ENCODE peak calls at places on chromosomes 6 and 20, in six cellular contexts. S is H9, H is mesendoderm, L is neuronal stem cell, U is H1, V is mesenchymal stem cell. E is an unnamed sample.

GRCh38 chr6:2376429-2377355 is 131.3 kb upstream of the GMDS start:
- DNase-seq in S (no peak), H (no peak), L (no peak), U (no peak), V (peak), E (peak)

GRCh38 chr20:23683807-23684206 is 5.0 kb downstream of the CST4 start:
- DNase-seq in S (no peak), H (no peak), L (no peak), U (peak), V (no peak), E (no peak)

GRCh38 chr6:1247058-1247457 is 64.8 kb upstream of the FOXQ1 start:
- DNase-seq in S (no peak), H (no peak), L (no peak), U (no peak), V (no peak), E (no peak)

GRCh38 chr6:139373154-139373927 is 1.1 kb downstream of the CITED2 start:
- DNase-seq in S (peak), H (peak), L (peak), U (peak), V (peak), E (peak)

GRCh38 chr20:45918779-45919535 is 7.0 kb upstream of the PLTP start:
- DNase-seq in S (no peak), H (no peak), L (no peak), U (no peak), V (peak), E (peak)

GRCh38 chr6:18101271-18101670 is 21.2 kb downstream of the NHLRC1 start:
- DNase-seq in S (no peak), H (no peak), L (no peak), U (no peak), V (peak), E (peak)

GRCh38 chr6:35360349-35361138 is 18.2 kb downstream of the PPARD start:
- DNase-seq in S (peak), H (peak), L (no peak), U (peak), V (peak), E (peak)

GRCh38 chr20:1942486-1943266 is 47.5 kb downstream of the SIRPA start:
- DNase-seq in S (no peak), H (no peak), L (no peak), U (no peak), V (no peak), E (no peak)

GRCh38 chr20:18101125-18101820 is 36.4 kb upstream of the KAT14 start:
- DNase-seq in S (peak), H (peak), L (no peak), U (peak), V (no peak), E (no peak)

GRCh38 chr20:44537993-44538392 is 16.1 kb upstream of the SERINC3 start:
- DNase-seq in S (no peak), H (no peak), L (no peak), U (no peak), V (no peak), E (peak)

GRCh38 chr20:53897884-53898557 is 172.4 kb downstream of the BCAS1 start:
- DNase-seq in S (no peak), H (peak), L (no peak), U (no peak), V (no peak), E (no peak)

GRCh38 chr20:21554985-21555384 is 41.1 kb upstream of the NKX2-2 start:
- DNase-seq in S (no peak), H (no peak), L (no peak), U (no peak), V (no peak), E (no peak)

GRCh38 chr6:43622541-43622940 is 6.5 kb downstream of the GTPBP2 start:
- DNase-seq in S (no peak), H (no peak), L (no peak), U (no peak), V (no peak), E (no peak)

GRCh38 chr20:58868795-58869194 is 16.3 kb downstream of the GNAS start:
- DNase-seq in S (peak), H (no peak), L (no peak), U (no peak), V (no peak), E (no peak)

GRCh38 chr20:3896302-3896701 is 7.1 kb downstream of the PANK2 start:
- DNase-seq in S (no peak), H (no peak), L (no peak), U (no peak), V (peak), E (peak)

GRCh38 chr6:32105433-32105832 is 3.7 kb downstream of the TNXB start:
- DNase-seq in S (no peak), H (peak), L (no peak), U (no peak), V (peak), E (peak)
- H2BK15ac ChIP-seq in S (no peak), H (no peak), L (no peak), U (no peak), V (no peak), E (no peak)

GRCh38 chr20:9942736-9943135 is 92.1 kb upstream of the ANKEF1 start:
- DNase-seq in S (no peak), H (no peak), L (no peak), U (no peak), V (no peak), E (no peak)

GRCh38 chr20:9940329-9940728 is 94.5 kb upstream of the ANKEF1 start:
- DNase-seq in S (no peak), H (no peak), L (no peak), U (no peak), V (no peak), E (no peak)

GRCh38 chr20:9949563-9949962 is 85.2 kb upstream of the ANKEF1 start:
- DNase-seq in S (no peak), H (no peak), L (no peak), U (no peak), V (no peak), E (no peak)

DNA sequence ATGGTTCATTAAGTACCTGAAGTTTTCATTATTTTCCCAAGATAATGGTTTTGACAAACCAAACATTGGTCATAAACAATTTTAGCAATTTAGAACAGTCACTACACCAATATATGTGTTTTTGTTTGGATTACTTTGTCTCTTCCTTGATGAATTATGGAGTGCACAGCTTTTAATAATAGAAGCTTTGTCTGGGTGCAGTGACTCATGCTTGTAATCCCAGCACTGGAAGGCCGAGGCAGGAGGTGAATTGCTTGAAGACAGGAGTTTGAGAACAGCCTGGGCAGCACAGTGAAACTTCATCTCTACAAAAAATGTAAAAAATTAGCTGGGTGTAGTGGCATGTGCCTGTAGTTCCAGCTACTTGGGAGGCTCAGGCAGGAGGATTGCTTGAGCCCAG is 89.4 kb upstream of the ANKEF1 start:
- DNase-seq in S (no peak), H (no peak), L (peak), U (no peak), V (peak), E (peak)
- H2BK15ac ChIP-seq in S (no peak), H (no peak), L (no peak), U (no peak), V (no peak), E (no peak)

GRCh38 chr6:11366934-11367637 is 134.6 kb upstream of the NEDD9 start:
- DNase-seq in S (no peak), H (peak), L (peak), U (no peak), V (no peak), E (no peak)
- H2BK15ac ChIP-seq in S (no peak), H (no peak), L (no peak), U (no peak), V (no peak), E (no peak)

GRCh38 chr6:156807795-156808194 is 30.6 kb downstream of the ARID1B start:
- DNase-seq in S (no peak), H (no peak), L (no peak), U (no peak), V (no peak), E (no peak)

GRCh38 chr6:156803353-156803752 is 26.2 kb downstream of the ARID1B start:
- DNase-seq in S (no peak), H (no peak), L (no peak), U (no peak), V (no peak), E (no peak)

GRCh38 chr6:156807028-156807427 is 29.9 kb downstream of the ARID1B start:
- DNase-seq in S (no peak), H (no peak), L (no peak), U (no peak), V (no peak), E (no peak)

GRCh38 chr6:156801712-156802111 is 24.5 kb downstream of the ARID1B start:
- DNase-seq in S (no peak), H (no peak), L (no peak), U (no peak), V (no peak), E (no peak)

GRCh38 chr6:156804402-156804801 is 27.2 kb downstream of the ARID1B start:
- DNase-seq in S (no peak), H (no peak), L (no peak), U (no peak), V (no peak), E (no peak)
- H2BK15ac ChIP-seq in S (no peak), H (no peak), L (no peak), U (no peak), V (no peak), E (no peak)

DNA sequence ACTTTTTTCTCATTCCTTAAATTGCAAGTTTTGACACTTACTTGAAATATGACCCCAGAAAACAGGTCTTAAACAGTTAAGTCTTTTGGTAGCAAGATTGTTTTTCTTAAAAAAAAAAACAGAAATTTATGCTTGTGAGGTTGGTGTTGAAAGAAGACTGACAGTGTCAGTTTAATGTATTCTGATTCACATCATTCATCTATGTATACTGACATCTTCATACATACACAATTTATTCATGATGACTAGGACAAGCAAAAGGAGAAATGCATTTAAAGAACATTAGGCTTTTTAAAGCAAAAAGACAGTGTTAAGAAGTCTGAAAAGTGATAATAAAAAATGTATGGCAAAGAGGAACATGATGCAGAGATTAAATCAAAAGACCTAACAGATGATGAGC is 27.0 kb downstream of the MCHR2 start:
- DNase-seq in S (no peak), H (no peak), L (no peak), U (no peak), V (no peak), E (no peak)
- H2BK15ac ChIP-seq in S (no peak), H (no peak), L (no peak), U (no peak), V (no peak), E (no peak)

DNA sequence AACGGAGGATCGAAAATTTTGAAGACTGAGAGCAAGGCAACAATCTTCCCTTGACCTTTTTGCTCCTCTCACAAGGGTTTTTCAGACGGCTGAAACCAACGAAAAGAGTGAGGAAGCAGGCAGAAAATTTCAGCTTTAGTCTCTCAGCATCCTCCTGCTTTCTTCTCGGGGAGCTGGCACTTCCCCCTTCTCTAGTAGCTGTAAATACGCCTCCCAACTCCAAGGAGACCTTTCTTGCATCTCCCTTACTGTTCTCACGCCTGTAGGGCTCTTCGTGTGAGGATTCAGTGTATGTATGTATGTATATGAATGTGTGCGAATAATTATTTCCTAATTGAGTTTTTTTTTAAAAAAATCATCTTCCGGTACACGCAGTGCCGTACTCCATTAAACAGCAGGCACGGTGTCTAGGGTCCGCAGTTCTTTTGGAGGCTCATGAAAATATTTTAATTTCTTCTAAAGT is 85.3 kb downstream of the HFE start:
- DNase-seq in S (no peak), H (peak), L (no peak), U (no peak), V (peak), E (peak)
- H2BK15ac ChIP-seq in S (no peak), H (no peak), L (no peak), U (no peak), V (peak), E (no peak)

GRCh38 chr6:50836231-50836630 is 17.6 kb downstream of the TFAP2B start:
- DNase-seq in S (no peak), H (no peak), L (no peak), U (no peak), V (no peak), E (no peak)
- H2BK15ac ChIP-seq in S (no peak), H (no peak), L (no peak), U (no peak), V (no peak), E (no peak)

DNA sequence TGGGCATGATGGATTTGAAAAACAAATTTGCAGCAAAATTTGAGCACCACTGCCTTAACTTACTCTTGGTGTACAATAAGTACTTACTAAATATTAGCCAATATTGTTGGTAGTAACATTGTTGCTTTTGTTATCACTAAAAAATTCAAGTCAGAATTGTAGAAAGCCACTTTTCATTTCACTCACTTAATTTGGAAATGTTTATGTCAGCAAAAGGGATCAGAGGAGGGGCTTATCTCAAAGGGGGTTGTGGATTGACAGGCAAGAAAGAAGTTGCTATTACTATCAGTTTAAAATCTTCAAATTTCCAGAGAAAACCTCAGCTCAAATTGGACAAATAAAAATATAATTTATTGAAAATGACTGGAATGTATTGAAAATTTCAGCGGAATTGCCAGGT is 241.5 kb downstream of the PLCB1 start:
- DNase-seq in S (no peak), H (no peak), L (no peak), U (no peak), V (no peak), E (no peak)
- H2BK15ac ChIP-seq in S (no peak), H (no peak), L (no peak), U (no peak), V (no peak), E (no peak)

E was measured in IMR-90.